ENCODE peak calls at places on chromosomes 6 and 20, in six cellular contexts. E is MM.1S, R is PC-3, O is GM23338, N is GM23248, G is PC-9. C is an unnamed sample. For H3F3A and H4K20me1, the result is how much of the 10 kb centered on the place peaks cover.

GRCh38 chr20:56944546-56944945 is 315.4 kb downstream of the TFAP2C start:
- DNase-seq in N (peak), E (no peak), O (no peak), R (no peak), G (no peak), C (no peak)

GRCh38 chr6:684831-685636 is 7.9 kb downstream of the EXOC2 start:
- DNase-seq in N (peak), E (peak), G (no peak), O (no peak), R (no peak), C (no peak)

GRCh38 chr6:81876977-81877376 is 124.5 kb upstream of the TENT5A start:
- DNase-seq in R (peak), E (no peak), G (no peak), N (peak), O (no peak), C (no peak)

GRCh38 chr20:53162251-53162835 is 190.2 kb downstream of the TSHZ2 start:
- DNase-seq in G (no peak), O (peak), R (peak), N (peak), E (no peak), C (peak)

GRCh38 chr6:107491791-107492674 is 2.1 kb downstream of the SOBP start:
- DNase-seq in G (no peak), E (no peak), R (no peak), O (no peak), N (peak), C (no peak)

GRCh38 chr6:16216501-16217155 is 21.8 kb upstream of the GMPR start:
- DNase-seq in R (no peak), E (no peak), O (peak), N (peak), G (no peak), C (no peak)

GRCh38 chr6:30763618-30764489 is 19.5 kb upstream of the IER3 start:
- DNase-seq in N (peak), G (no peak), O (no peak), E (no peak), R (no peak), C (peak)

GRCh38 chr6:35500782-35501181 is 3.9 kb upstream of the TEAD3 start:
- DNase-seq in R (peak), G (no peak), N (peak), E (no peak), O (no peak), C (no peak)

DNA sequence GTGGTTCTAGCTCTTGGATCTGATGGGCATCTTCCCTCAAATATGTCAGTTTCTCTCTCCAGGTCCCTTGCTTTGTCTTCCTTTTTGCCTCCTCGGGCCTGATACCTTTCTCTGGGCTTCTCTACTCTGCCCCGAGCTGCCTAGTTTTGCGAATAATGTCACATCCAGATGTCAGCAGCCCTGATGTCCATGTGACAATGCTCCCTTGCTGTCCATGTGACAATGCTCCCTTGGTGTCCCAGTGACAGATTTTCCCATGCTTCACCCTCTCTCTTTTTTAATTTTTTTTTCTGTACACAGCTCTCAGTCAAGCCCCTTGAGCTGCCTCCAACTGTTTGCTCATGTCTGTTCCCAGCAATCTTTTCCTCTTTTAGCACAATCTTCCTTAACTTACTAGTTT is 6.4 kb downstream of the TRAF3IP2 start:
- DNase-seq in R (no peak), N (no peak), E (no peak), O (no peak), G (no peak), C (no peak)
- H3F3A ChIP-seq in R (under half), N (under half), E (under half), O (under half), G (under half), C (under half)

GRCh38 chr20:51017313-51017712 is 5.6 kb downstream of the KCNG1 start:
- DNase-seq in R (no peak), G (no peak), E (no peak), N (no peak), O (no peak), C (no peak)
- H4K20me1 ChIP-seq in R (under half), G (under half), E (under half), N (under half), O (under half), C (under half)

GRCh38 chr6:41935685-41936072 is 5.9 kb downstream of the CCND3 start:
- DNase-seq in O (peak), G (no peak), R (no peak), E (no peak), N (no peak), C (no peak)

GRCh38 chr6:41932378-41932777 is 9.2 kb downstream of the CCND3 start:
- DNase-seq in N (no peak), O (no peak), G (no peak), E (no peak), R (no peak), C (no peak)

GRCh38 chr6:41935190-41935569 is 6.4 kb downstream of the CCND3 start:
- DNase-seq in R (no peak), E (no peak), G (no peak), N (no peak), O (no peak), C (no peak)

GRCh38 chr6:41936073-41936837 is 5.4 kb downstream of the CCND3 start:
- DNase-seq in R (peak), G (peak), O (peak), N (peak), E (peak), C (peak)

DNA sequence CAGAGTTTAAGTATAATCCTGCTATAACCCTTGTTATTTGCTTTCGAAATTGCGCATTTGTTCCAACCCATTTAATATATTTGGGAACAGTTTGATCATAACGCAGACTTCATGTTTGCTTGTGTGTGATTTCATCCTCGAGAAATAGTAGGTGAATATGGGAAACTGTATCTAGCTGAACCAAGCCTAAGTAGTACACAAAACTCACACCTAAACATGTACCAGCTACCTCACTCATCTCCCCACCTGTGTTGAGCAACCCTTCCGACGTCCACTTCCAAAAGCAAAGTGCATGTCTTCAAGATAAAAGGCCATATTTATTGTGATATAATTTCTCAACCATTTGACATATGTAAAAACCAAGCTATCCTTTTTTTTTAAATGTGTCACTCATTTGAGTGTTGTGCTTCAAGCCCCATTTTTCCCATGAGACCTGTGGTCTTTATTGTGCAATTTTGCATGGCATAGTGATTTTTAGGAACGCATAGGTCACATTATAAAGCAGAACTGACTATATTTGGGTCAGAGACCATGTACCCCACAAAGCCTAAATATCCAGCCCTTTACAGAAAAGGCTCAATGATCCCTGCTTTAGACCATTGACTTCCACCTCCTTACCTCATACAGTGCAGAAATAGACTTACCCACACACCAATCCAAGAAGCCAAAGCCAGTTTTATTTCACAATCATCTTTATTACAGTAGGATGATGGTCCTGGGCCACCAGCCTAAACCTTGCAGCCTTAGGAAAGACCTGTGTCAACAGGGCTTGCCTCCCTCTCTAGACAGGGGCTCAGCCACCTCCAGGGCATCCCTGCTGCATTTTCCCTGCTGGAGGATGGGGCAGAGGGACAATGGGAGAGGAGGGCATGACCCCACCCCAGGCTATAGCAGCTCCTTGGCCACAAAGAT is 7.1 kb downstream of the CCND3 start:
- DNase-seq in N (peak), R (no peak), E (no peak), O (no peak), G (no peak), C (no peak)
- H3F3A ChIP-seq in N (under half), R (under half), E (under half), O (under half), G (half or more), C (under half)

DNA sequence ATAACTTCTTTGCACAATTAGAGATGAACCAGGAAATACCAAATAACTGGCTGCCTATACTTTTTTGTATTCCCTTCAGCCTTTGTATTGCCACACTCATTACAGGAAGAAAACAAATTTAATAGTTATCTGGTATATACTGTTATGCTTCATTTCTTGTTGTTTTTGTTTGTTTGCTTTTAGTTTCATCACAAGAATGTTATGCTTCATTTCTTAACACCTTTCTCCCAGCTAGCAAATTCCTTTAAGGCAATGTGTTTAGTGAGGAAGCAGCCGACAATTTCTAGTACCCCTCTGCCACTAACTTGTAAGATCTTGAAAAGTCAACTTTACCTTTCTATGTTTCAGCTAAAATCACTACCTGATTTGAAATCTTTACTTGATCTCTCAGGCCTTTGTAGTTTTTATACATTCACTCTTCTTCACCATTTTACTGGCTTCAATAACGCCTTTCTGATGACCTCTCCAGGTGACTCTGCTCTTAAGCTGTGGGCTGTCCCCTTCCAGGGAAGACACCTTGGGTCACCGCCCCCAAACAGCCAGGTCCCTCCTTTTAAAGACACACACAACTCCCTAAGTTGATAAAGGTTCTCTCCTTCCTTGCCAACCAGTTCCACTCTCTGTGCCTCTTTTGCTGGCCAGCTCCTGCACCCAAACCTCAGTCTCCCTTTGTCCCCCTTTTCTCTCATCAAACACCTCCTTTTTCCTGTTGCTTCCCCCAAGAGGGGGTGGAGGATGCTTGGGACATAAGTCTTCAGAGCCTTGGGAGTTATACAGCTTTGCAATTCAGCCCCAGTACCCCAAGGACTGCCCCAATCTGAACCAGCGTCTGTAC is 1.2 kb downstream of the NCOA6 start:
- DNase-seq in E (peak), O (peak), R (peak), N (peak), G (peak), C (peak)
- H4K20me1 ChIP-seq in E (under half), O (under half), R (under half), N (under half), G (under half), C (under half)

DNA sequence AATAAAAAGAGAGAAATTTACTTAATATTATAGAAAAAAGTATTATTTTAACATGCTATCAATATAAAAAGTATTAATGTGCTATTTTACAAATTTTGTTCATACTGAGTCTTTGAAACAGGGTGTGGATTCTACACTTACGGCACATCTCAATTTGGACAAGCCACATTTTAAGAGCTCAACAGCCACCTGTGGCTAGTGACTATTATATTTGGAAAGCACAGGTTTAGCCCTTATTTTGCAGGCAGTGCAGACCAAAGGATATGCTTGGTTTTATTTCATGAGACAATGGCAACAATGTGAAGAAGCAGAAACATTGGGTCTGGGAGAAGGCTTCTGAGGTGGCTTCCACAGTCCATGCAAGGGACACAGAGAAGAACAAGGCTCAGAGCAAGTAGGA is 74.6 kb downstream of the BACH2 start:
- DNase-seq in O (no peak), N (no peak), R (no peak), G (no peak), E (no peak), C (no peak)
- H3F3A ChIP-seq in O (under half), N (under half), R (under half), G (under half), E (under half), C (under half)

DNA sequence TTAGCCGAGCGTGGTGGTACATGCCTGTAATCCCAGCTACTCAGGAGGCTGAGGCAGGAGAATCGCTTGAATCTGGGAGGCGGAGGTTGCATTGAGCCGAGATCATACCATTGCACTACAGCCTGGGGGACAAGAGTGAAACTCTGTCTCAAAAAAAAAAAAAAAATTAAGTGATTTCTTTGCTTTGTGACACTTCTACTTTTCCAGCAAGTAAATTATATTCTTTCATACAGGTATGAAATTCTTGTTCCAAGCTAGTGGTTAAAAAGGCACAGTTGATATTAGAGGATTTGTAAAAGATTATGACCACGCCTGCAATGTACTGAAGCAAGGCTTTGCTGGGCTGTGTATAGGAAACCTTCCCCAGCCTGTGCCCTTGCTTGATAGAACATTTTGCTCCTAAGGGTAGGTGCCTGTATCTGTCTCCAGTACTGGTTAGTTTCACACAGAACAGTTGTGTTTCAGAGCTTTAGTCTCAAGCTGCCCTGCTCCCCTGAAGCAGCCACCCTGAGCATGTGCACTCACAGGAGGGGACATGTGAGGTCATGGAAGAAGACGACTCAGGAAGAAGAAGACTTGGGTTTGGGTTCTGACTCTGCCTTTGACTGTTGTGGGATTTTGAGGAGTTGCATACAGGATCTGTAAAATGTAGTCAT is 10.2 kb downstream of the PTPN1 start:
- DNase-seq in N (peak), R (no peak), E (no peak), O (no peak), G (no peak), C (no peak)
- H4K20me1 ChIP-seq in N (under half), R (under half), E (under half), O (under half), G (under half), C (under half)

DNA sequence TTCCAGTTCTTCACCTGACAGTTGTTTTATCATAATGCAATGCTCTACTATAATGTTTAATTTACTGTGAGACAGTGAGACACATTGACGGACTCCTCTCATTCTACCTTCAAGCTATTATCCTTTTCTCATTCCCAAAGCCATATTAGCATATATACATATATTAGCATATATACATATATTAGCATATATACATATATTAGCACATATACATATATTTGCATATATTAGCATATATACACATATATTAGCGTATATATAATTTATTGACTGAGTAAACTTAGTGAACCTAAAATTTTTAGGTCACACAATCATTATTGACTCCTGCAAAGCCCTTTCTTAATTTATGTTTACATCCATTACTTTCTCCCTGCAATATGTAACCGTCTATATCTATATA is 555.0 kb upstream of the ADGRB3 start:
- DNase-seq in G (no peak), O (no peak), N (no peak), E (no peak), R (no peak), C (no peak)
- H3F3A ChIP-seq in G (under half), O (under half), N (under half), E (under half), R (under half), C (under half)